ENCODE peak calls at places on chromosomes 16 and 17, in five cellular contexts. V is GM03348, H is D341Med, C is GM04504, T is NCI-H146. X is an unnamed sample.

GRCh38 chr16:9807302-9807701 is 374.9 kb downstream of the GRIN2A start:
- DNase-seq in V (no peak), H (no peak), C (no peak), T (no peak), X (no peak)

GRCh38 chr17:61452301-61453290 is at the start of gene TBX4:
- DNase-seq in V (no peak), H (peak), C (no peak), T (no peak), X (no peak)

GRCh38 chr17:37142294-37142944 is 193.7 kb downstream of the AATF start:
- DNase-seq in V (no peak), H (no peak), C (no peak), T (no peak), X (no peak)

GRCh38 chr16:50275428-50276127 is 9.2 kb downstream of the ADCY7 start:
- DNase-seq in V (no peak), H (no peak), C (no peak), T (no peak), X (no peak)

GRCh38 chr17:15236281-15237105 is 28.6 kb downstream of the PMP22 start:
- DNase-seq in V (no peak), H (no peak), C (no peak), T (no peak), X (no peak)

GRCh38 chr17:78271419-78272160 is 40.2 kb downstream of the TMEM235 start:
- DNase-seq in V (no peak), H (no peak), C (no peak), T (no peak), X (no peak)

GRCh38 chr16:89741342-89742014 is 20.1 kb downstream of the ZNF276 start:
- DNase-seq in V (no peak), H (no peak), C (no peak), T (no peak), X (no peak)

GRCh38 chr17:19386276-19386863 is 620 bp downstream of the MFAP4 start:
- DNase-seq in V (peak), H (no peak), C (peak), T (no peak), X (peak)

GRCh38 chr16:2086136-2086742 is 38.5 kb downstream of the TSC2 start:
- DNase-seq in V (no peak), H (no peak), C (no peak), T (no peak), X (no peak)

GRCh38 chr17:75684924-75685323 is 17.8 kb downstream of the SAP30BP start:
- DNase-seq in V (peak), H (no peak), C (peak), T (no peak), X (no peak)

GRCh38 chr17:48311324-48311723 is 118.7 kb downstream of the SKAP1 start:
- DNase-seq in V (no peak), H (no peak), C (no peak), T (no peak), X (no peak)

GRCh38 chr16:87806608-87807546 is 41.1 kb upstream of the KLHDC4 start:
- DNase-seq in V (peak), H (peak), C (peak), T (peak), X (peak)